ENCODE peak calls at places on chromosome 21, in seven cellular contexts. One of them, this sample, is unnamed.

GRCh38 chr21:35520302-35520701 is 471.2 kb upstream of the RUNX1 start:
- DNase-seq in ovary: no peak
- DNase-seq in IMR-90: no peak
- DNase-seq in A549: no peak
- DNase-seq in MM.1S: no peak
- DNase-seq in lung: no peak
- DNase-seq in endothelial cell of umbilical vein: peak; percentile 33
- DNase-seq in this sample: no peak

GRCh38 chr21:36769051-36769867 is 70.3 kb downstream of the SIM2 start:
- DNase-seq in endothelial cell of umbilical vein: no peak
- DNase-seq in lung: no peak
- DNase-seq in ovary: no peak
- DNase-seq in A549: no peak
- DNase-seq in MM.1S: no peak
- DNase-seq in IMR-90: peak; percentile 61
- DNase-seq in this sample: no peak

GRCh38 chr21:16536661-16537359 is 807.0 kb downstream of the USP25 start:
- DNase-seq in MM.1S: no peak
- DNase-seq in ovary: no peak
- DNase-seq in A549: no peak
- DNase-seq in endothelial cell of umbilical vein: peak; percentile 65
- DNase-seq in IMR-90: peak; percentile 6
- DNase-seq in lung: no peak
- DNase-seq in this sample: no peak

GRCh38 chr21:18529253-18529652 is 125.7 kb upstream of the TMPRSS15 start:
- DNase-seq in ovary: no peak
- DNase-seq in endothelial cell of umbilical vein: peak; percentile 91
- DNase-seq in lung: no peak
- DNase-seq in A549: no peak
- DNase-seq in IMR-90: no peak
- DNase-seq in MM.1S: no peak
- DNase-seq in this sample: no peak

GRCh38 chr21:45993210-45994085 is 11.9 kb downstream of the COL6A1 start:
- DNase-seq in lung: no peak
- DNase-seq in MM.1S: no peak
- DNase-seq in ovary: peak; percentile 24
- DNase-seq in endothelial cell of umbilical vein: no peak
- DNase-seq in A549: no peak
- DNase-seq in IMR-90: no peak
- DNase-seq in this sample: no peak

GRCh38 chr21:42769183-42769819 is 110.0 kb downstream of the WDR4 start:
- DNase-seq in ovary: no peak
- DNase-seq in MM.1S: no peak
- DNase-seq in lung: no peak
- DNase-seq in A549: no peak
- DNase-seq in IMR-90: no peak
- DNase-seq in endothelial cell of umbilical vein: no peak
- DNase-seq in this sample: no peak

GRCh38 chr21:29114765-29115164 is 15.7 kb upstream of the MAP3K7CL start:
- DNase-seq in lung: no peak
- DNase-seq in endothelial cell of umbilical vein: no peak
- DNase-seq in A549: peak; percentile 9
- DNase-seq in IMR-90: peak; percentile 92
- DNase-seq in MM.1S: no peak
- DNase-seq in ovary: no peak
- DNase-seq in this sample: no peak

GRCh38 chr21:15281714-15282113 is 216.9 kb upstream of the NRIP1 start:
- DNase-seq in ovary: no peak
- DNase-seq in MM.1S: no peak
- DNase-seq in A549: no peak
- DNase-seq in IMR-90: no peak
- DNase-seq in lung: no peak
- DNase-seq in endothelial cell of umbilical vein: no peak
- DNase-seq in this sample: no peak

GRCh38 chr21:35178812-35179211 is 129.7 kb upstream of the RUNX1 start:
- DNase-seq in IMR-90: peak; percentile 79
- DNase-seq in ovary: no peak
- DNase-seq in A549: no peak
- DNase-seq in MM.1S: no peak
- DNase-seq in endothelial cell of umbilical vein: peak; percentile 10
- DNase-seq in lung: no peak
- DNase-seq in this sample: no peak

GRCh38 chr21:23534833-23535232 is 2072.4 kb downstream of the MRPL39 start:
- DNase-seq in IMR-90: no peak
- DNase-seq in A549: no peak
- DNase-seq in endothelial cell of umbilical vein: no peak
- DNase-seq in MM.1S: no peak
- DNase-seq in ovary: no peak
- DNase-seq in lung: no peak
- DNase-seq in this sample: no peak

GRCh38 chr21:42550817-42551216 is 37.2 kb downstream of the SLC37A1 start:
- DNase-seq in endothelial cell of umbilical vein: no peak
- DNase-seq in A549: no peak
- DNase-seq in ovary: no peak
- DNase-seq in MM.1S: no peak
- DNase-seq in lung: no peak
- DNase-seq in IMR-90: no peak
- DNase-seq in this sample: no peak

GRCh38 chr21:34900376-34900775 is 148.7 kb downstream of the RUNX1 start:
- DNase-seq in A549: no peak
- DNase-seq in endothelial cell of umbilical vein: no peak
- DNase-seq in IMR-90: no peak
- DNase-seq in ovary: no peak
- DNase-seq in MM.1S: no peak
- DNase-seq in lung: no peak
- DNase-seq in this sample: no peak

GRCh38 chr21:25118648-25119047 is 488.6 kb downstream of the MRPL39 start:
- DNase-seq in ovary: no peak
- DNase-seq in lung: no peak
- DNase-seq in IMR-90: no peak
- DNase-seq in A549: no peak
- DNase-seq in MM.1S: no peak
- DNase-seq in endothelial cell of umbilical vein: no peak
- DNase-seq in this sample: no peak

GRCh38 chr21:38277501-38278111 is 20.8 kb downstream of the KCNJ15 start:
- DNase-seq in endothelial cell of umbilical vein: peak; percentile 62
- DNase-seq in A549: peak; percentile 63
- DNase-seq in IMR-90: peak; percentile 100
- DNase-seq in lung: no peak
- DNase-seq in ovary: peak; percentile 29
- DNase-seq in MM.1S: no peak
- DNase-seq in this sample: no peak

GRCh38 chr21:25280061-25280460 is 327.2 kb downstream of the MRPL39 start:
- DNase-seq in IMR-90: no peak
- DNase-seq in MM.1S: no peak
- DNase-seq in A549: no peak
- DNase-seq in ovary: no peak
- DNase-seq in endothelial cell of umbilical vein: no peak
- DNase-seq in lung: no peak
- DNase-seq in this sample: no peak

GRCh38 chr21:37855568-37856391 is 60.5 kb downstream of the KCNJ6 start:
- DNase-seq in IMR-90: peak; percentile 89
- DNase-seq in lung: no peak
- DNase-seq in endothelial cell of umbilical vein: no peak
- DNase-seq in ovary: no peak
- DNase-seq in MM.1S: no peak
- DNase-seq in A549: no peak
- DNase-seq in this sample: no peak

GRCh38 chr21:46161180-46161799 is 5.9 kb upstream of the FTCD start:
- DNase-seq in A549: no peak
- DNase-seq in lung: no peak
- DNase-seq in ovary: no peak
- DNase-seq in MM.1S: no peak
- DNase-seq in endothelial cell of umbilical vein: no peak
- DNase-seq in IMR-90: no peak
- DNase-seq in this sample: no peak

GRCh38 chr21:15449556-15449955 is 280.2 kb upstream of the USP25 start:
- DNase-seq in endothelial cell of umbilical vein: no peak
- DNase-seq in lung: no peak
- DNase-seq in A549: no peak
- DNase-seq in ovary: no peak
- DNase-seq in IMR-90: no peak
- DNase-seq in MM.1S: no peak
- DNase-seq in this sample: no peak

GRCh38 chr21:46455575-46456385 is 2.9 kb upstream of the DIP2A start:
- DNase-seq in lung: no peak
- DNase-seq in MM.1S: no peak
- DNase-seq in ovary: no peak
- DNase-seq in A549: no peak
- DNase-seq in endothelial cell of umbilical vein: peak; percentile 98
- DNase-seq in IMR-90: peak; percentile 66
- DNase-seq in this sample: no peak

GRCh38 chr21:17105972-17106371 is 406.9 kb upstream of the CXADR start:
- DNase-seq in A549: no peak
- DNase-seq in lung: no peak
- DNase-seq in MM.1S: no peak
- DNase-seq in ovary: no peak
- DNase-seq in IMR-90: no peak
- DNase-seq in endothelial cell of umbilical vein: no peak
- DNase-seq in this sample: no peak

GRCh38 chr21:37595944-37596343 is 229.4 kb downstream of the DYRK1A start:
- DNase-seq in IMR-90: no peak
- DNase-seq in lung: no peak
- DNase-seq in A549: no peak
- DNase-seq in endothelial cell of umbilical vein: no peak
- DNase-seq in MM.1S: no peak
- DNase-seq in ovary: no peak
- DNase-seq in this sample: no peak

GRCh38 chr21:36109868-36110267 is 25.0 kb upstream of the CBR3 start:
- DNase-seq in IMR-90: no peak
- DNase-seq in ovary: no peak
- DNase-seq in A549: no peak
- DNase-seq in MM.1S: no peak
- DNase-seq in lung: peak; percentile 21
- DNase-seq in endothelial cell of umbilical vein: no peak
- DNase-seq in this sample: no peak

GRCh38 chr21:41359289-41359688 is 2.5 kb upstream of the MX2 start:
- DNase-seq in ovary: no peak
- DNase-seq in lung: peak; percentile 21
- DNase-seq in MM.1S: no peak
- DNase-seq in endothelial cell of umbilical vein: no peak
- DNase-seq in A549: no peak
- DNase-seq in IMR-90: no peak
- DNase-seq in this sample: no peak

GRCh38 chr21:44812640-44813039 is 5.2 kb downstream of the SUMO3 start:
- DNase-seq in IMR-90: no peak
- DNase-seq in lung: no peak
- DNase-seq in endothelial cell of umbilical vein: no peak
- DNase-seq in ovary: no peak
- DNase-seq in MM.1S: no peak
- DNase-seq in A549: no peak
- DNase-seq in this sample: no peak
- H3K4me3 ChIP-seq in IMR-90: no peak overlapping the region
- H3K4me3 ChIP-seq in lung: no peak overlapping the region
- H3K4me3 ChIP-seq in endothelial cell of umbilical vein: no peak overlapping the region
- H3K4me3 ChIP-seq in ovary: no peak overlapping the region
- H3K4me3 ChIP-seq in MM.1S: no peak overlapping the region
- H3K4me3 ChIP-seq in A549: no peak overlapping the region
- H3K4me3 ChIP-seq in this sample: no peak overlapping the region

GRCh38 chr21:14273736-14274538 is 58.0 kb downstream of the RBM11 start:
- DNase-seq in MM.1S: no peak
- DNase-seq in IMR-90: no peak
- DNase-seq in lung: peak; percentile 85
- DNase-seq in A549: no peak
- DNase-seq in endothelial cell of umbilical vein: no peak
- DNase-seq in ovary: no peak
- DNase-seq in this sample: no peak
- H3K4me3 ChIP-seq in MM.1S: no peak overlapping the region
- H3K4me3 ChIP-seq in IMR-90: no peak overlapping the region
- H3K4me3 ChIP-seq in lung: peak overlapping the region; percentile 35
- H3K4me3 ChIP-seq in A549: no peak overlapping the region
- H3K4me3 ChIP-seq in endothelial cell of umbilical vein: no peak overlapping the region
- H3K4me3 ChIP-seq in ovary: no peak overlapping the region
- H3K4me3 ChIP-seq in this sample: no peak overlapping the region

DNA sequence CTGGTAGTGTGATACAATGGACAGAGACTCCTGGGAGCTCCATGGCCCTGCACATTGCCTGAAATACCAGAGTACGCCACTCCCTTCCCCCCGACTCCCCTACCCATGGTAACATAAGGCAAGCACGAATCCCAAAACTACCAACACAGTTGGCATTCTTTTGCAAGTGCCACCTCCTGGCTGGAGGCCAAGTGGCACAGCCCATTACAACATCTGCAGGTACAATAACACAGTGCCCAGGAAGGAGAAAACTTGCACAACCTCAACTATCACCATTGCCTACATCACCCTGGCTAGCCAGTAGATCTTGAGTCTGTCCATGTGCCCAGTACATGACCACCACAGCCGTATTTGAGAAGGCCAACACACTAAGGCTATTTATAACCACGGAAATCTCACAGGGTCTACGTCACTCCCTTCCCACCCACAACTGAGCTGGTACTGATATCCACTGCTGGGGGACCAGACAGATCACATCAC is 11.7 kb downstream of the ADAMTS1 start:
- DNase-seq in ovary: peak; percentile 54
- DNase-seq in A549: no peak
- DNase-seq in MM.1S: no peak
- DNase-seq in IMR-90: no peak
- DNase-seq in lung: no peak
- DNase-seq in endothelial cell of umbilical vein: no peak
- DNase-seq in this sample: no peak
- H3K4me3 ChIP-seq in ovary: no peak overlapping the region
- H3K4me3 ChIP-seq in A549: no peak overlapping the region
- H3K4me3 ChIP-seq in MM.1S: no peak overlapping the region
- H3K4me3 ChIP-seq in IMR-90: no peak overlapping the region
- H3K4me3 ChIP-seq in lung: no peak overlapping the region
- H3K4me3 ChIP-seq in endothelial cell of umbilical vein: no peak overlapping the region
- H3K4me3 ChIP-seq in this sample: no peak overlapping the region

DNA sequence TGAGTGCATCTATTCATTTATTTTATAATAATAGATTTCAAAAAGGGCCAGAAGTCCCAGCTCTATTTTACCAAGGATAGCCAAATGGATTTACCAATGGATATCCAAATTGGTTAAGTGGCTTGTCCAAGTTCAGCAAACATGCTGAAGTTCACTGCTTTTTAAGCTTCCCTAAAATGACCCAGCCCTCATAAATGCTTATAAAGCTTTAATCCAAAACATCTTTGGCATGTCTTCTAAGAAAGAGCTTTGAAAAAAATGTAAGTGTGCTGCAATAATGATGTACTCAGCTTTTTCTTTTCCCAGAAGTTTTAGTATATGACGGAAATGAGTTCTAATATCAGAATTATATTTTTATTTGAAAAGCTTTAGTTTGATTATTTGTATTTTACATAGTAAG is 451.4 kb upstream of the ADAMTS5 start:
- DNase-seq in endothelial cell of umbilical vein: no peak
- DNase-seq in IMR-90: no peak
- DNase-seq in MM.1S: no peak
- DNase-seq in lung: no peak
- DNase-seq in ovary: no peak
- DNase-seq in A549: no peak
- DNase-seq in this sample: no peak
- H3K4me3 ChIP-seq in endothelial cell of umbilical vein: no peak overlapping the region
- H3K4me3 ChIP-seq in IMR-90: no peak overlapping the region
- H3K4me3 ChIP-seq in MM.1S: no peak overlapping the region
- H3K4me3 ChIP-seq in lung: no peak overlapping the region
- H3K4me3 ChIP-seq in ovary: no peak overlapping the region
- H3K4me3 ChIP-seq in A549: no peak overlapping the region
- H3K4me3 ChIP-seq in this sample: no peak overlapping the region

GRCh38 chr21:40054403-40054802 is 187.2 kb downstream of the PCP4 start:
- DNase-seq in A549: no peak
- DNase-seq in ovary: no peak
- DNase-seq in IMR-90: no peak
- DNase-seq in MM.1S: peak; percentile 63
- DNase-seq in lung: peak; percentile 92
- DNase-seq in endothelial cell of umbilical vein: no peak
- DNase-seq in this sample: no peak
- H3K4me3 ChIP-seq in A549: no peak overlapping the region
- H3K4me3 ChIP-seq in ovary: no peak overlapping the region
- H3K4me3 ChIP-seq in IMR-90: no peak overlapping the region
- H3K4me3 ChIP-seq in MM.1S: no peak overlapping the region
- H3K4me3 ChIP-seq in lung: no peak overlapping the region
- H3K4me3 ChIP-seq in endothelial cell of umbilical vein: no peak overlapping the region
- H3K4me3 ChIP-seq in this sample: no peak overlapping the region

This sample was measured in OCI-LY7.